ENCODE peak calls at places on chromosomes 2 and 18, in six cellular contexts. D, A, U, X, R and K are unnamed samples.

GRCh38 chr2:18701981-18702380 is 112.6 kb upstream of the NT5C1B start:
- DNase-seq in D (no peak), R (no peak), U (no peak), X (no peak), A (no peak), K (no peak)

GRCh38 chr2:207801259-207801658 is 31.6 kb upstream of the FZD5 start:
- DNase-seq in X (no peak), A (no peak), D (no peak), U (no peak), R (no peak), K (no peak)

GRCh38 chr2:191691016-191691725 is 13.2 kb downstream of the NABP1 start:
- DNase-seq in X (peak), R (peak), A (no peak), D (no peak), U (peak), K (peak)

GRCh38 chr2:121596221-121597080 is 52.8 kb downstream of the CLASP1 start:
- DNase-seq in A (peak), X (peak), R (peak), U (peak), D (no peak), K (no peak)

GRCh38 chr2:10668402-10669012 is 21.3 kb downstream of the NOL10 start:
- DNase-seq in A (no peak), R (no peak), D (no peak), X (no peak), U (no peak), K (peak)

GRCh38 chr2:238640486-238640885 is 207.4 kb upstream of the TWIST2 start:
- DNase-seq in D (peak), R (no peak), A (no peak), U (no peak), X (no peak), K (no peak)

GRCh38 chr2:189347540-189347939 is 93.7 kb upstream of the WDR75 start:
- DNase-seq in D (no peak), A (no peak), X (peak), R (peak), U (peak), K (peak)

GRCh38 chr2:73451263-73451972 is 65.8 kb downstream of the ALMS1 start:
- DNase-seq in R (no peak), U (no peak), X (no peak), A (no peak), D (no peak), K (no peak)

DNA sequence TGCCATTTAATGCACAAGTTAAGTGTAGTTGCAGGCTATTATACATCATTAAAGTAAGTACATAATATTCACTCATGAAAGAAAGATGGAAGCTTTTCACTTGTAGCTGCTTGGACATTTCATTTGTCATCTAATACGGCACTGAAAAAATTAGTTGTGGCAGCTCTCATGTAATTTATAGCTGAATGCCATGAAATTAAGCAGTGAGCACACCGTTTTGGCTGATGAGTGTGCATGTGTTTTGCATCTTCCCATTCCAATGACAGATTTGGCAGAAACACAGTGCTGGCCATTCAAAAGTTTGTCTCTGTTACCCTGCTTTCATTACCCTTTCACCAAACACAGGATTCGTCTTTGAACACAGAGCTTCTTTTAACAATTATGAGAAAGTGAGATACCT is 174.0 kb downstream of the PTGR3 start:
- DNase-seq in U (no peak), R (no peak), D (no peak), A (no peak), X (no peak), K (no peak)
- H3K4me3 ChIP-seq in U (no peak), R (no peak), D (no peak), A (no peak), X (no peak), K (no peak)

GRCh38 chr2:103183061-103183460 is 421.2 kb downstream of the TMEM182 start:
- DNase-seq in A (no peak), X (no peak), D (no peak), U (no peak), R (no peak), K (no peak)
- TF ChIP-seq CTCF in A (no peak), X (no peak), D (no peak), U (no peak), R (no peak), K (no peak)

DNA sequence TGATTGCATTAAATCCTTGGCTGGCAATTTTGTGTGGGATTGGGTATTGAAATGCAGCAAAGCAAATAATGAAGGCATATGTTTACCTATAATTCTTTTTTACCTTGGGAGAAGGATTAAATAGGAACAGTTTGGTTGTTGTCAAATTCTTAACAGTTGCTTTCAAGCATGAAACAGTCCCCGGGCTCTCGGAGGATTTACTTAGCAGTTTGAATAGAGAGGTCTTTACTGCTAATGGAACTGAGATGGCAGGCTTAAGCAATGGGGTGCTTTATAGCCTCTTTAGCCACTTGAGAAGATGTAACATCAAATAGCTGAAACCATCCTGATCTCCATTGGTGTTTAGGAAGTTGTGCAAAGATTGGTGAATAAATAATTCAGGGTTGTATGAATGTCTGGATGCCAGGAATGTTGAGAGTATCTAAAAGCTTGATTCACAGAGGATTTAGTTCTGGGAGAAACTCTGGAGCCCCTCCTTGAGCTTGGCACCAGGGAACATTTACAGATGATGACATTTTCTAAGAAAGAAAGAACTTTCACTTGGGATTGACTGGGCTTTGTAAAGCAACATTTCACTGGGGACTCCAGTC is 51.8 kb downstream of the PTPRM start:
- DNase-seq in A (no peak), D (no peak), R (no peak), X (no peak), U (no peak), K (no peak)
- H3K4me3 ChIP-seq in A (no peak), D (no peak), R (no peak), X (no peak), U (peak), K (no peak)

DNA sequence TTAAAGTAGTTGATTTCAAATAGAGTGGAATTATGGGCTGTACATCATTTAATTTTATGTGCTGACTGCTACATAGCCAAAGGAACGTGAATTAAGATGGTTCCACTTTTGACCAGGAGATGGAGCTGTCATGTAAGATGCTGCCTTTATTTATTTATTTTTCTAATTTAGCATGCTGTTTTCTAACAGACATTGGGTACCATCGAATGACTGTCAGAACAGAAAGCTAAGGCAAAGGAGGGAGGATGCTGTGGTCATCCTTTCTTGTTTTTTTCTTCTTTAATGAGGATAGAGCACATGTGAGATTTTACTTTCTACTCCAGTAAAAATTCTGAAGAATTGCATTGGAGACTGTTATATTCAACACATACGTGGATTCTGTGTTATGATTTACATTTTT is at the start of gene SCN2A:
- DNase-seq in U (no peak), R (no peak), X (no peak), D (no peak), A (no peak), K (peak)
- TF ChIP-seq CTCF in U (peak), R (peak), X (peak), D (peak), A (peak), K (peak)

GRCh38 chr2:46701152-46701551 is 214.5 kb downstream of the MCFD2 start:
- DNase-seq in R (no peak), X (no peak), D (no peak), U (no peak), A (no peak), K (no peak)
- H3K4me3 ChIP-seq in R (peak), X (no peak), D (peak), U (no peak), A (no peak), K (peak)

GRCh38 chr18:74942319-74942910 is 266.5 kb downstream of the PTGR3 start:
- DNase-seq in R (no peak), D (no peak), U (no peak), A (no peak), X (no peak), K (no peak)
- TF ChIP-seq CTCF in R (no peak), D (no peak), U (no peak), A (no peak), X (no peak), K (no peak)

DNA sequence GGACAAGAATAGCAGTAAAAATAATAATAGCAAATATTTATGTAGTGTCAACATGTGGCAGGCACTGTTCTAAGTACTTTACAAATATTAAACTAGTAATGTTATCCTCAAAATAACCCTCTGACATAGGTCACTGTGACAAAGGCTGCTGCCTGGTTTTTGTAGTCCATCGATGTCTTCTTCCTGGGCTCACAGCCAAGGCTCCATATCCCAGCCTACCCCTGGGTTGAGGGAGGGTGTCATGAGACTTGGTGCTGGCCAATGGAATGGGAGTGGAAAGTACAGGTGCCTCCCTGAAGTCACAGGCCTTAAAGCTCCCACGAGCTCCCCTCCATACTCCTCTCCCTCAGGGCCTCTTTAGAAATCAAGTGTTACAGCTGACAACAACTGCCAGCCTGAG is 159.3 kb downstream of the CYRIA start:
- DNase-seq in X (no peak), D (no peak), R (peak), U (no peak), A (no peak), K (no peak)
- H3K4me3 ChIP-seq in X (no peak), D (no peak), R (no peak), U (no peak), A (no peak), K (no peak)

DNA sequence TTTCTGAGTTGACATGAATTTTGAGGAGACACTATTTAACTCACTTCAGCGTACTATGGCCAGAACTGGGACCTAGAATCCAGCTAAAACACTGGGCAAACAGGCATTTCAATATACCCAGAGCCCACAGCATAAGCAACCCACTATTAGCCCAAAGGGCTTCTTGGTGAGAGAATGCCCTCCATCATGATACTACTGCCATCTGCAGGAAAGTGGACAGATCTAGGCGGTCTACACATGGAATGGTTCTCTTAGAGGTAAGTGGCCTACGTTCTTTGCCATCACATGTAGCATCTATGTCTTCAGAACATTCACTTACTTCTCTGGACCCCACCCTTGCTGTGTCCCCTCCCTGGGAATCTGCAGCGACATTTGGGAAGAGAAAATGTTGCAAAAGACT is 181.3 kb upstream of the LINC00305 start:
- DNase-seq in R (no peak), U (no peak), X (no peak), A (no peak), D (no peak), K (no peak)
- TF ChIP-seq CTCF in R (no peak), U (no peak), X (no peak), A (no peak), D (no peak), K (peak)

GRCh38 chr2:56014075-56014730 is 90.6 kb upstream of the EFEMP1 start:
- DNase-seq in A (no peak), X (no peak), R (no peak), U (no peak), D (no peak), K (no peak)
- H3K4me3 ChIP-seq in A (no peak), X (no peak), R (no peak), U (no peak), D (no peak), K (no peak)

GRCh38 chr2:145597011-145597410 is 1077.1 kb upstream of the ZEB2 start:
- DNase-seq in A (no peak), U (no peak), X (no peak), R (no peak), D (no peak), K (no peak)

GRCh38 chr2:145595296-145595695 is 1075.4 kb upstream of the ZEB2 start:
- DNase-seq in A (no peak), D (no peak), U (no peak), R (no peak), X (no peak), K (no peak)

GRCh38 chr2:145592362-145592761 is 1072.4 kb upstream of the ZEB2 start:
- DNase-seq in U (no peak), D (no peak), A (no peak), R (no peak), X (no peak), K (no peak)

GRCh38 chr2:145593280-145593679 is 1073.4 kb upstream of the ZEB2 start:
- DNase-seq in D (no peak), X (no peak), R (no peak), U (no peak), A (no peak), K (no peak)

GRCh38 chr2:145593991-145594702 is 1074.2 kb upstream of the ZEB2 start:
- DNase-seq in R (peak), D (no peak), U (no peak), X (no peak), A (no peak), K (no peak)
- TF ChIP-seq CTCF in R (no peak), D (no peak), U (no peak), X (no peak), A (no peak), K (no peak)